ENCODE peak calls at places on chromosomes 12 and 14, in five cellular contexts. N is hepatocyte, I is body of pancreas, V is fibroblast of lung, S is A549. R is an unnamed sample.

GRCh38 chr12:15494329-15495046 is 172.2 kb downstream of the PTPRO start:
- DNase-seq in N (no peak), I (no peak), V (no peak), S (no peak), R (no peak)

GRCh38 chr12:122407208-122407607 is 15.3 kb downstream of the CLIP1 start:
- DNase-seq in N (no peak), I (no peak), V (no peak), S (no peak), R (no peak)

GRCh38 chr14:32200368-32201195 is 1.3 kb upstream of the RNU6-7 start:
- DNase-seq in N (no peak), I (no peak), V (no peak), S (no peak), R (no peak)

GRCh38 chr12:14618990-14619389 is 51.3 kb upstream of the PLBD1 start:
- DNase-seq in N (no peak), I (no peak), V (peak; percentile 13), S (peak; percentile 37), R (peak; percentile 49)

GRCh38 chr14:92579244-92579643 is 65.7 kb downstream of the RIN3 start:
- DNase-seq in N (no peak), I (no peak), V (no peak), S (no peak), R (no peak)

GRCh38 chr14:68628605-68629310 is 164.1 kb downstream of the ZFP36L1 start:
- DNase-seq in N (peak; percentile 64), I (peak; percentile 72), V (no peak), S (no peak), R (no peak)

GRCh38 chr12:46430340-46430948 is 57.9 kb upstream of the SLC38A2 start:
- DNase-seq in N (peak; percentile 50), I (no peak), V (peak; percentile 90), S (peak; percentile 93), R (no peak)

GRCh38 chr12:107760207-107760816 is 625 bp downstream of the PRDM4 start:
- DNase-seq in N (peak; percentile 54), I (peak; percentile 29), V (peak; percentile 16), S (peak; percentile 26), R (peak; percentile 10)

GRCh38 chr12:69779928-69780327 is 41.3 kb downstream of the RAB3IP start:
- DNase-seq in N (no peak), I (no peak), V (peak; percentile 36), S (peak; percentile 51), R (peak; percentile 44)

GRCh38 chr12:12645485-12645884 is 33.8 kb downstream of the CREBL2 start:
- DNase-seq in N (no peak), I (peak; percentile 19), V (peak; percentile 33), S (peak; percentile 44), R (no peak)

DNA sequence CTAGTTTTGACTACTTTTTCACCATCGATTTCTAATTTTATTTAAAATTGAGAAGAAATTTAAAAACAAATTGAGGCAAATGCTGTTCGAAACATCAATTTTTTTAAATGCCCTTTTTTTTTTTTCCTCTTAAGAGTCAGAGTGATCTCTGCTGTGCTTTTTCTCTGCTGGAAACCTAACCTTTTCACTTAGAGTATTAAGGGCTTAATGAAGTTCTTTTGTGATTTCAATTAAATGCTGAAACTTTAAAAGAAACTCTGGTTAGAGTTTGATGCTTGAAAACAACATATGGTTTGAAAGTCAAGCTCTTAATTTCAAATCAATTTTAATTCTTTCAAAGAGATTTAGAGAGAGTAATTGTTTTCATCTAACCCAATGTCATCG is 171.8 kb downstream of the TMTC2 start:
- DNase-seq in N (no peak), I (no peak), V (no peak), S (no peak), R (no peak)
- H3K27ac ChIP-seq in N (no peak overlapping the region), I (no peak overlapping the region), V (no peak overlapping the region), S (no peak overlapping the region), R (no peak overlapping the region)

DNA sequence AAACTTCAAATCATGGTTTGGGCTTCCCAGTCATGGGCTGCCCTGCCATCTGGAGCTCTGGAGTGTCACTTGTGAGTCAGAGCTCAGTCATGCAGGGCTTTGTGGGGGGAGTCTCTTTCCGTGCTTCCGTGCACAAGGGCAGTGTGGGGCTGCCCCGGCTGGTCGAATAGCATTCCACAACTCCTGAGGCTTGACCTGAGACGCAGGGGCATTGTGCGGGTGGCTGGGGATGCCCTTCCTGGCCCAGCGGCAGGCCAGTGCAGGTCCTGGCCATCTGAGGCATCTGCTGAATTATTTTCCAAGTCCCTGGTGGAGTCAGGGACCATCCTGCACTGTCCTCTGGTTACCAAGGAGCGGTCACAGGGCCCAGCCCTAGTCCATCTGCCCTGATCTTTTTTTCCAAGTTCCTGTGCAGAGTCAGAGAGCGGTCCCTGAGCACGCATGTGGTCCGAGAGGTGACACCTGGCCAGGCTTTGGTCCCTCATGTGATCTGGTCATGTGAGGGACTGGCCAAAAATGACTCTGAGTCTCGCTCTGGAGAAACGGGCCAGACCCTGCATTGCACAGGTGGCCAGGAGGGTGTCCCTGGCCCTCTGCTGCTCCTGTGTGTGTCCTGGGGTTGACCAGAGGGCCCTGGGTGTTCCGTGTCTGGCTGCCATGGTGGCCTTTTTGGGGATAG is 167.0 kb upstream of the ALG10B start:
- DNase-seq in N (no peak), I (no peak), V (no peak), S (peak; percentile 27), R (peak; percentile 9)
- H3K9me3 ChIP-seq in N (no peaks in the 10 kb centered on the region), I (no peaks in the 10 kb centered on the region), V (no peaks in the 10 kb centered on the region), S (peaks cover 24% of the 10 kb centered on the region), R (no peaks in the 10 kb centered on the region)

GRCh38 chr12:131408036-131408365 is 302.9 kb upstream of the SFSWAP start:
- DNase-seq in N (no peak), I (no peak), V (no peak), S (no peak), R (no peak)

GRCh38 chr12:131403676-131404075 is 307.2 kb upstream of the SFSWAP start:
- DNase-seq in N (no peak), I (no peak), V (no peak), S (no peak), R (no peak)

GRCh38 chr12:131407221-131408035 is 303.5 kb upstream of the SFSWAP start:
- DNase-seq in N (no peak), I (no peak), V (no peak), S (no peak), R (no peak)

GRCh38 chr12:131402781-131403396 is 308.0 kb upstream of the SFSWAP start:
- DNase-seq in N (no peak), I (no peak), V (no peak), S (no peak), R (no peak)

GRCh38 chr12:131404705-131405104 is 306.2 kb upstream of the SFSWAP start:
- DNase-seq in N (no peak), I (no peak), V (no peak), S (no peak), R (no peak)
- H3K4me3 ChIP-seq in N (no peak overlapping the region), I (no peak overlapping the region), V (no peak overlapping the region), S (no peak overlapping the region), R (no peak overlapping the region)

GRCh38 chr12:105231396-105231795 is 4.6 kb downstream of the APPL2 start:
- DNase-seq in N (no peak), I (no peak), V (no peak), S (no peak), R (no peak)
- H3K27ac ChIP-seq in N (peak overlapping the region; percentile 95), I (no peak overlapping the region), V (no peak overlapping the region), S (no peak overlapping the region), R (no peak overlapping the region)

GRCh38 chr12:34398366-34398705 is 376.0 kb downstream of the ALG10 start:
- DNase-seq in N (peak; percentile 2), I (peak; percentile 8), V (no peak), S (no peak), R (no peak)

GRCh38 chr12:34397591-34398365 is 375.5 kb downstream of the ALG10 start:
- DNase-seq in N (no peak), I (peak; percentile 5), V (no peak), S (no peak), R (peak; percentile 0)

GRCh38 chr12:34399631-34400422 is 377.5 kb downstream of the ALG10 start:
- DNase-seq in N (peak; percentile 1), I (peak; percentile 7), V (no peak), S (no peak), R (peak; percentile 0)

GRCh38 chr12:34400423-34400881 is 378.2 kb downstream of the ALG10 start:
- DNase-seq in N (peak; percentile 2), I (no peak), V (no peak), S (no peak), R (no peak)

GRCh38 chr12:34398706-34399630 is 376.7 kb downstream of the ALG10 start:
- DNase-seq in N (peak; percentile 2), I (peak; percentile 3), V (no peak), S (no peak), R (peak; percentile 0)
- H3K9me3 ChIP-seq in N (no peaks in the 10 kb centered on the region), I (no peaks in the 10 kb centered on the region), V (no peaks in the 10 kb centered on the region), S (no peaks in the 10 kb centered on the region), R (no peaks in the 10 kb centered on the region)